ENCODE peak calls at places on chromosomes 4 and X, in six cellular contexts. O is body of pancreas, I is fibroblast of lung, V is sigmoid colon, L is astrocyte, D is endothelial cell of umbilical vein. J is an unnamed sample.

GRCh38 chr4:173051697-173052096 is 116.9 kb upstream of the GALNT7 start:
- DNase-seq in O (no peak), I (peak; percentile 29), V (no peak), L (peak; percentile 18), D (peak; percentile 61), J (no peak)

GRCh38 chrX:12673487-12673886 is 117.7 kb upstream of the PRPS2 start:
- DNase-seq in O (no peak), I (no peak), V (no peak), L (no peak), D (no peak), J (no peak)

GRCh38 chr4:76523593-76523992 is 88.6 kb downstream of the SHROOM3 start:
- DNase-seq in O (no peak), I (no peak), V (no peak), L (no peak), D (no peak), J (no peak)

GRCh38 chr4:109994415-109994827 is 81.7 kb downstream of the EGF start:
- DNase-seq in O (no peak), I (no peak), V (no peak), L (no peak), D (no peak), J (no peak)

GRCh38 chrX:136694491-136695087 is 46.6 kb downstream of the CD40LG start:
- DNase-seq in O (no peak), I (peak; percentile 42), V (no peak), L (peak; percentile 32), D (peak; percentile 19), J (no peak)

GRCh38 chrX:16643160-16643559 is 6.8 kb upstream of the S100G start:
- DNase-seq in O (no peak), I (peak; percentile 63), V (no peak), L (peak; percentile 49), D (no peak), J (no peak)

GRCh38 chrX:51893931-51894696 is 691 bp downstream of the MAGED1 start:
- DNase-seq in O (peak; percentile 54), I (peak; percentile 29), V (peak; percentile 69), L (no peak), D (peak; percentile 16), J (no peak)

GRCh38 chrX:135740683-135741149 is 27.3 kb downstream of the CT45A3 start:
- DNase-seq in O (peak; percentile 12), I (no peak), V (no peak), L (no peak), D (peak; percentile 6), J (no peak)

GRCh38 chr4:153294631-153295030 is 49.9 kb upstream of the MND1 start:
- DNase-seq in O (no peak), I (peak; percentile 35), V (no peak), L (peak; percentile 23), D (no peak), J (no peak)

GRCh38 chrX:65668362-65669310 is 1.2 kb downstream of the MSN start:
- DNase-seq in O (no peak), I (peak; percentile 85), V (peak; percentile 90), L (peak; percentile 75), D (peak; percentile 69), J (no peak)

GRCh38 chr4:168751263-168752225 is 254.7 kb downstream of the PALLD start:
- DNase-seq in O (no peak), I (peak; percentile 78), V (no peak), L (peak; percentile 68), D (no peak), J (peak; percentile 51)

GRCh38 chr4:3344104-3344503 is 51.3 kb downstream of the RGS12 start:
- DNase-seq in O (no peak), I (no peak), V (no peak), L (no peak), D (no peak), J (no peak)

GRCh38 chrX:130654409-130654970 is 248.5 kb downstream of the ENOX2 start:
- DNase-seq in O (no peak), I (peak; percentile 29), V (no peak), L (peak; percentile 18), D (no peak), J (no peak)

GRCh38 chr4:112589207-112589606 is 47.5 kb downstream of the ZGRF1 start:
- DNase-seq in O (no peak), I (peak; percentile 14), V (no peak), L (peak; percentile 4), D (peak; percentile 10), J (no peak)

GRCh38 chr4:146369446-146369845 is 152.3 kb downstream of the SLC10A7 start:
- DNase-seq in O (no peak), I (no peak), V (no peak), L (no peak), D (peak; percentile 76), J (no peak)

GRCh38 chrX:39144323-39144722 is 343.1 kb downstream of the MID1IP1 start:
- DNase-seq in O (no peak), I (no peak), V (no peak), L (no peak), D (no peak), J (no peak)

GRCh38 chr4:151541438-151542071 is 132.6 kb downstream of the FHIP1A start:
- DNase-seq in O (no peak), I (peak; percentile 85), V (no peak), L (peak; percentile 85), D (peak; percentile 36), J (no peak)

GRCh38 chr4:169337510-169337909 is 66.8 kb upstream of the SH3RF1 start:
- DNase-seq in O (no peak), I (peak; percentile 99), V (no peak), L (peak; percentile 99), D (no peak), J (peak; percentile 86)

GRCh38 chr4:127809173-127809800 is 27.2 kb downstream of the HSPA4L start:
- DNase-seq in O (no peak), I (peak; percentile 10), V (no peak), L (peak; percentile 1), D (peak; percentile 21), J (no peak)

GRCh38 chrX:13398073-13398823 is 78.4 kb upstream of the ATXN3L start:
- DNase-seq in O (peak; percentile 32), I (peak; percentile 100), V (peak; percentile 67), L (peak; percentile 100), D (peak; percentile 95), J (peak; percentile 97)

GRCh38 chr4:158535130-158535614 is 13.5 kb downstream of the RXFP1 start:
- DNase-seq in O (no peak), I (peak; percentile 87), V (no peak), L (peak; percentile 84), D (no peak), J (peak; percentile 4)

GRCh38 chr4:52038109-52038912 is at the start of gene SGCB:
- DNase-seq in O (peak; percentile 53), I (peak; percentile 56), V (peak; percentile 78), L (peak; percentile 23), D (peak; percentile 42), J (no peak)

GRCh38 chr4:32985256-32985655 is 2265.1 kb downstream of the PCDH7 start:
- DNase-seq in O (no peak), I (peak; percentile 40), V (no peak), L (peak; percentile 14), D (no peak), J (no peak)

GRCh38 chr4:7905461-7905915 is 34.2 kb downstream of the AFAP1 start:
- DNase-seq in O (no peak), I (peak; percentile 74), V (no peak), L (peak; percentile 69), D (no peak), J (no peak)
- H3K27me3 ChIP-seq in O (no peaks in the 10 kb centered on the region), I (no peaks in the 10 kb centered on the region), V (no peaks in the 10 kb centered on the region), L (no peaks in the 10 kb centered on the region), D (no peaks in the 10 kb centered on the region), J (no peaks in the 10 kb centered on the region)

GRCh38 chr4:1041147-1041935 is 29.9 kb downstream of the FGFRL1 start:
- DNase-seq in O (no peak), I (peak; percentile 76), V (no peak), L (peak; percentile 57), D (peak; percentile 37), J (no peak)

GRCh38 chr4:1042352-1043025 is 31.1 kb downstream of the FGFRL1 start:
- DNase-seq in O (no peak), I (no peak), V (no peak), L (no peak), D (no peak), J (no peak)

GRCh38 chr4:1040344-1041146 is 29.1 kb downstream of the FGFRL1 start:
- DNase-seq in O (no peak), I (no peak), V (no peak), L (no peak), D (no peak), J (no peak)

GRCh38 chr4:1043162-1043561 is 31.7 kb downstream of the FGFRL1 start:
- DNase-seq in O (no peak), I (no peak), V (no peak), L (no peak), D (no peak), J (no peak)

DNA sequence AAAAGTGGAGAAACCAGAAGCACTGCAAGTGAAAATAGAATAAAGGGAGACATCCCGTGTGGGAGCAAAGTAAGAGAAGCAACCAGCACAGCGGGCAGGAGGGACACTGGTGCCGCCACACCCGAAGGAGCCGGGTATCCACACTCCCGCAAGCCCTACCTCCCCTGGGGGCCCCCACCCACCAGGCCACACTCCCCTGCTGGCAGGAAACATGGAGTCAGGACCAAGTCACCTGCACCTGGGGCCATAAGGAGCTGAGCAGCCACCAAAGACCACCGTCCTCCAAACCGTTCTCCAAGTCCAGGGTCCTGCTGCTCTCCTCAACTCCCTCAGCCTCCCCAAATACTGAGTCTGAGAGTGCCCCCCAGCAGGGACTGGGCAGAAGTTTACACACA is 30.5 kb downstream of the FGFRL1 start:
- DNase-seq in O (no peak), I (no peak), V (no peak), L (no peak), D (no peak), J (no peak)
- H3K4me3 ChIP-seq in O (no peak overlapping the region), I (no peak overlapping the region), V (no peak overlapping the region), L (peak overlapping the region; percentile 40), D (no peak overlapping the region), J (no peak overlapping the region)

DNA sequence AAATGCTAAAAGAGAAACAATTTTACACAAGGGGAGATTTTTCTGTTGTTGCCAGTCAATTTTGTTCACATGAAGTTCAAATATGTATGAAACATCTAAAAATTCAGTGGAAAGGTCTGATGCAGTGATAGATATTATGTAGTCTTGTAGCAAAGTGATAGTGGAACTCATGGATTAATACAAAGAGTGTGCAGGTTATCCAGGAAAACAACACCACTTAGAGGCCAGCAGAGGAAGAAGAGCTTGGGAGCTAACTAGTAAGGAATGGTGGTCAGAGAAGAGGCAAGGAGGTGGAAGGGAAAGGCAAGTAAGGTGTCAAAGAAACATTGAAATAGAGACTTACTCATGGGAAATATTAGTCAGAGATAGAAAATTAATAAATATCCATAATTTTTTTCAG is 395.6 kb downstream of the MAPK10 start:
- DNase-seq in O (no peak), I (peak; percentile 5), V (no peak), L (no peak), D (peak; percentile 28), J (no peak)
- TF ChIP-seq CTCF in O (no peak), I (no peak), V (peak; percentile 6), L (no peak), D (no peak), J (peak; percentile 1)

GRCh38 chrX:11537141-11537540 is 128.6 kb downstream of the ARHGAP6 start:
- DNase-seq in O (no peak), I (no peak), V (no peak), L (no peak), D (no peak), J (no peak)

GRCh38 chrX:11541510-11541909 is 124.2 kb downstream of the ARHGAP6 start:
- DNase-seq in O (no peak), I (no peak), V (no peak), L (no peak), D (no peak), J (no peak)

GRCh38 chrX:11543249-11543648 is 122.5 kb downstream of the ARHGAP6 start:
- DNase-seq in O (no peak), I (no peak), V (no peak), L (no peak), D (no peak), J (no peak)

GRCh38 chrX:11535156-11535919 is 130.4 kb downstream of the ARHGAP6 start:
- DNase-seq in O (no peak), I (no peak), V (no peak), L (no peak), D (no peak), J (no peak)

GRCh38 chrX:11540532-11541377 is 125.0 kb downstream of the ARHGAP6 start:
- DNase-seq in O (no peak), I (no peak), V (no peak), L (no peak), D (no peak), J (no peak)
- H3K27me3 ChIP-seq in O (no peaks in the 10 kb centered on the region), I (no peaks in the 10 kb centered on the region), V (no peaks in the 10 kb centered on the region), L (no peaks in the 10 kb centered on the region), D (peaks cover 3% of the 10 kb centered on the region), J (no peaks in the 10 kb centered on the region)

J was measured in AG04450.